ENCODE peak calls at places on chromosome 16, in four cellular contexts. A is K562, R is HepG2, N is GM12878. V is an unnamed sample.

GRCh38 chr16:78553268-78554044 is 454.0 kb downstream of the WWOX start:
- DNase-seq in R (no peak), N (no peak), A (no peak), V (no peak)

GRCh38 chr16:72927199-72928088 is 120.5 kb downstream of the ZFHX3 start:
- DNase-seq in R (peak), N (no peak), A (no peak), V (peak)

GRCh38 chr16:78122774-78123315 is 23.4 kb downstream of the WWOX start:
- DNase-seq in R (peak), N (no peak), A (peak), V (peak)

GRCh38 chr16:15876503-15876902 is 11.9 kb downstream of the CEP20 start:
- DNase-seq in A (no peak), N (no peak), R (no peak), V (no peak)

GRCh38 chr16:30758988-30759461 is 2.8 kb downstream of the CFAP119 start:
- DNase-seq in A (no peak), N (no peak), R (no peak), V (no peak)

GRCh38 chr16:51392651-51393187 is 241.6 kb upstream of the SALL1 start:
- DNase-seq in A (no peak), N (no peak), R (no peak), V (no peak)

GRCh38 chr16:84520778-84521770 is 16.6 kb upstream of the MEAK7 start:
- DNase-seq in R (no peak), N (no peak), A (no peak), V (no peak)

GRCh38 chr16:23975293-23975692 is 139.5 kb downstream of the PRKCB start:
- DNase-seq in N (no peak), A (no peak), R (no peak), V (no peak)

GRCh38 chr16:73027655-73028220 is 20.2 kb downstream of the ZFHX3 start:
- DNase-seq in R (no peak), A (no peak), N (no peak), V (no peak)

GRCh38 chr16:4452674-4453073 is 21.8 kb downstream of the NMRAL1 start:
- DNase-seq in A (no peak), N (no peak), R (no peak), V (no peak)

GRCh38 chr16:28596115-28596630 is 677 bp downstream of the SULT1A2 start:
- DNase-seq in N (no peak), R (peak), A (peak), V (no peak)

DNA sequence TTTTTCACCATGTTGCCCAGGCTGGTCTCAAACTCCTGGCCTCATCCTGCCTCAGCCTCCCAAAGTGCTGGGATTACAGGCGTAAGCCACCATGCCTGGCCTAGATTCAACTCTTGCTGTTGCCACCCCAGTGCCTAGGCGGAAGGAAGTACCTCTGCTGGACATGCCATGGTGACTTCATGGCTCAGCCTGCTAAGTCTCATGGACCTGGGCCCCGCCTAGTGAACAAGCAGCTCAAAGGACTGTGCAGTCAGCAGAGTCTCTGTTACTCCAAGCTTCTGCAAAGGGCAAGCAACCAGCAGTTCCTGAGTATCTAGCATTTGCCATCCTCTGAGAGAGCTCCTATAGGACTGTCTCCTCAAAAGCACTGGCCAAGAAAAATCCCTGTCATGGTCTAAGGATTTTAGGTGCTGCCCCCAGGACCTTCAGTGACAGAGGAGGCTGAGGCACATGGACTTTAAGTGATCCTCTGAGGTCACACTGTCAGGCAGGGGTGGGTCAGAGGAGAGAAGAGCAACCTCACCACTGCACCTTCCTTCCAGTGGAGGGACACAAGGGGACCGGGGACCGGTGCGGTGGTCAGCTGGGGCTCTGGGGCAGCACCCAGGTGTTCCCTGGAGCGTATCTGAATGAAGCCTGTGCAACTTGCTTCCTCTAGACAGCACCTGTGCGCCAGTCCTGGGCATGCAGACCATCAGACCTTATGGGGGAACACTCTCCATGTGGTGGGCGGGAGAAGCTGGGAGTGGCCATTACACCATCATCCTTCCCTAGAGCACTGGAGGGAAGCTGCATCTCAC is 71.3 kb downstream of the IL21R start:
- DNase-seq in N (no peak), A (no peak), R (no peak), V (no peak)
- TF ChIP-seq EP300 in N (no peak), A (no peak), R (no peak), V (no peak)

GRCh38 chr16:86343733-86344585 is 166.4 kb upstream of the FOXF1 start:
- DNase-seq in R (no peak), A (no peak), N (no peak), V (peak)
- TF ChIP-seq NFIC in R (no peak), A (no peak), N (no peak), V (peak)

GRCh38 chr16:47753620-47754019 is 292.5 kb downstream of the PHKB start:
- DNase-seq in A (no peak), N (no peak), R (no peak), V (peak)
- TF ChIP-seq EP300 in A (no peak), N (no peak), R (no peak), V (no peak)

GRCh38 chr16:22323998-22324786 is 27.0 kb downstream of the POLR3E start:
- DNase-seq in R (no peak), A (no peak), N (no peak), V (no peak)
- TF ChIP-seq NFIC in R (no peak), A (no peak), N (no peak), V (no peak)

DNA sequence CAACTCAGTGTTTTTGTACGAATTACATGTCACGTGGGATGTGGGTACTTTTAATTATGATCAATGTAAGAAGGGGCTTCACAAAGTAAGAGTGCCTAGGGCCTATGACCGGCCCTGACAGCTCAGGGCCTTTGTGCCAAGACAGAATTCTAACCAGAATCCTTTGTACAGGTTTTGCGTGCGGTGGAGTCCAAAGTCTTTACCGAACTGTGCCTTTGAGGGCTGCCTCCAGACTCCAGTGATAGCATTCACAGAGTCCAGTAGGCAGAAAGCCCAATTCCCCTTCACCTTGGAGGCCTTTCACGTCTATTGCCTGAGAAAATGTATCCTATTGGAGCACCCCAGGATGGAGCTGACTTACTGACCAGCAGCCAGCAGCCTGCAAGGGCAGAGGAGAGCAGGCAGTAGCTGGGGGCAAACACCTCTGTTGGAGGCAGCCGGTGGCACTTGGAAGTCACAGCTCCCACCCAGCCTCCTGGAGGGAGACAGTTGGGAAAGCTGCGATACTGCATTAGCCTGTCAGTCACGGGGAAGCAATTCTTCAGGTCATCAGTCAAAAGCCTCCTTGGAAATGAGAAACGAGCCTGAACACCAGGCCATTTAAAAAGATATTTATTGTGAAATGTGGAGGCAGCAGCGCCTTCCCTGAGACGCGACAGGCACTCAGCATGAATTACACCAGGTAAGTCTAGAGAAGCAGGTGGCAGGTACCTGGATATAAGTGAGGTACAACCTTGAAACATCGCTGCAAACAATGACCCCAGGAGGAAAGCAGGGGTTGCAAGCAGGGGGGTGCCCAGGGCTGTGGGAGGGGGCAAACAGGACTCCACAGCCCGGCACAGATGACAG is 98.1 kb upstream of the CDYL2 start:
- DNase-seq in R (no peak), N (no peak), A (no peak), V (no peak)
- TF ChIP-seq EP300 in R (no peak), N (no peak), A (no peak), V (no peak)

GRCh38 chr16:88334517-88335149 is 48.1 kb upstream of the ZNF469 start:
- DNase-seq in A (no peak), N (no peak), R (peak), V (no peak)
- TF ChIP-seq NFIC in A (no peak), N (no peak), R (no peak), V (no peak)